ENCODE peak calls at places on chromosomes 16 and 17, in four cellular contexts. One of them, this sample, is unnamed. For H3K27me3 and H3K4me1, the result is how much of the 10 kb centered on the place peaks cover.

GRCh38 chr16:30437511-30438046 is 7.7 kb upstream of the DCTPP1 start:
- DNase-seq in DND-41: no peak
- DNase-seq in thoracic aorta: no peak
- DNase-seq in MM.1S: no peak
- DNase-seq in this sample: no peak

GRCh38 chr17:81251091-81251942 is 12.2 kb downstream of the NDUFAF8 start:
- DNase-seq in thoracic aorta: no peak
- DNase-seq in DND-41: no peak
- DNase-seq in MM.1S: no peak
- DNase-seq in this sample: peak

GRCh38 chr16:11201498-11202259 is 54.3 kb downstream of the SOCS1 start:
- DNase-seq in thoracic aorta: no peak
- DNase-seq in DND-41: no peak
- DNase-seq in MM.1S: no peak
- DNase-seq in this sample: peak

GRCh38 chr16:67917852-67918236 is 13.8 kb downstream of the CTRL start:
- DNase-seq in MM.1S: no peak
- DNase-seq in DND-41: no peak
- DNase-seq in thoracic aorta: no peak
- DNase-seq in this sample: no peak

GRCh38 chr16:1002399-1003161 is 21.0 kb downstream of the SOX8 start:
- DNase-seq in MM.1S: no peak
- DNase-seq in thoracic aorta: no peak
- DNase-seq in DND-41: no peak
- DNase-seq in this sample: peak

GRCh38 chr16:12958366-12958765 is 57.0 kb downstream of the SHISA9 start:
- DNase-seq in MM.1S: no peak
- DNase-seq in thoracic aorta: no peak
- DNase-seq in DND-41: no peak
- DNase-seq in this sample: no peak

GRCh38 chr17:78583091-78583490 is 5.9 kb upstream of the DNAH17 start:
- DNase-seq in DND-41: no peak
- DNase-seq in MM.1S: no peak
- DNase-seq in thoracic aorta: no peak
- DNase-seq in this sample: peak

GRCh38 chr17:3986270-3986938 is 22.2 kb upstream of the ATP2A3 start:
- DNase-seq in MM.1S: peak
- DNase-seq in DND-41: no peak
- DNase-seq in thoracic aorta: no peak
- DNase-seq in this sample: no peak

GRCh38 chr16:83675136-83675535 is 132.6 kb upstream of the HSBP1 start:
- DNase-seq in MM.1S: no peak
- DNase-seq in thoracic aorta: no peak
- DNase-seq in DND-41: no peak
- DNase-seq in this sample: no peak

GRCh38 chr17:68238488-68238887 is 9.4 kb upstream of the AMZ2 start:
- DNase-seq in MM.1S: peak
- DNase-seq in DND-41: peak
- DNase-seq in thoracic aorta: no peak
- DNase-seq in this sample: no peak

GRCh38 chr16:84833542-84834402 is 14.0 kb downstream of the CRISPLD2 start:
- DNase-seq in DND-41: no peak
- DNase-seq in MM.1S: no peak
- DNase-seq in thoracic aorta: no peak
- DNase-seq in this sample: no peak

GRCh38 chr16:17921357-17921978 is 415.1 kb downstream of the NPIPA8 start:
- DNase-seq in MM.1S: peak
- DNase-seq in DND-41: peak
- DNase-seq in thoracic aorta: no peak
- DNase-seq in this sample: peak

GRCh38 chr17:3037259-3037658 is 26.1 kb downstream of the OR1D5 start:
- DNase-seq in MM.1S: no peak
- DNase-seq in DND-41: no peak
- DNase-seq in thoracic aorta: no peak
- DNase-seq in this sample: no peak

GRCh38 chr16:84606081-84606875 is 11.6 kb downstream of the COTL1 start:
- DNase-seq in MM.1S: no peak
- DNase-seq in thoracic aorta: no peak
- DNase-seq in DND-41: no peak
- DNase-seq in this sample: peak

GRCh38 chr16:58001781-58002410 is 689 bp downstream of the USB1 start:
- DNase-seq in MM.1S: no peak
- DNase-seq in thoracic aorta: no peak
- DNase-seq in DND-41: no peak
- DNase-seq in this sample: no peak

GRCh38 chr17:9367186-9367585 is 208.4 kb downstream of the STX8 start:
- DNase-seq in DND-41: no peak
- DNase-seq in thoracic aorta: no peak
- DNase-seq in MM.1S: no peak
- DNase-seq in this sample: no peak

GRCh38 chr17:41340496-41340895 is 10.1 kb downstream of the KRT33A start:
- DNase-seq in DND-41: no peak
- DNase-seq in MM.1S: no peak
- DNase-seq in thoracic aorta: no peak
- DNase-seq in this sample: no peak

GRCh38 chr17:58319181-58320162 is 9.1 kb downstream of the TSPOAP1 start:
- DNase-seq in DND-41: no peak
- DNase-seq in MM.1S: no peak
- DNase-seq in thoracic aorta: no peak
- DNase-seq in this sample: no peak

GRCh38 chr17:18257747-18258355 is 687 bp downstream of the FLII start:
- DNase-seq in thoracic aorta: peak
- DNase-seq in MM.1S: peak
- DNase-seq in DND-41: peak
- DNase-seq in this sample: peak

GRCh38 chr16:23552171-23552570 is 5.0 kb downstream of the EARS2 start:
- DNase-seq in DND-41: no peak
- DNase-seq in thoracic aorta: no peak
- DNase-seq in MM.1S: no peak
- DNase-seq in this sample: no peak

GRCh38 chr16:89401641-89402445 is 88.5 kb downstream of the ANKRD11 start:
- DNase-seq in DND-41: no peak
- DNase-seq in MM.1S: no peak
- DNase-seq in thoracic aorta: no peak
- DNase-seq in this sample: no peak

GRCh38 chr17:39631403-39631802 is 4.7 kb downstream of the PPP1R1B start:
- DNase-seq in thoracic aorta: no peak
- DNase-seq in MM.1S: no peak
- DNase-seq in DND-41: no peak
- DNase-seq in this sample: peak

GRCh38 chr16:50771366-50771765 is 29.5 kb downstream of the CYLD start:
- DNase-seq in thoracic aorta: no peak
- DNase-seq in MM.1S: no peak
- DNase-seq in DND-41: no peak
- DNase-seq in this sample: no peak

GRCh38 chr16:83482545-83483162 is 325.1 kb upstream of the HSBP1 start:
- DNase-seq in MM.1S: no peak
- DNase-seq in DND-41: no peak
- DNase-seq in thoracic aorta: no peak
- DNase-seq in this sample: no peak

GRCh38 chr16:88337021-88337420 is 45.7 kb upstream of the ZNF469 start:
- DNase-seq in thoracic aorta: no peak
- DNase-seq in MM.1S: no peak
- DNase-seq in DND-41: peak
- DNase-seq in this sample: no peak

GRCh38 chr17:50638851-50639767 is 4.4 kb downstream of the ABCC3 start:
- DNase-seq in MM.1S: no peak
- DNase-seq in DND-41: no peak
- DNase-seq in thoracic aorta: peak
- DNase-seq in this sample: peak

GRCh38 chr16:48526058-48526957 is 83.7 kb downstream of the N4BP1 start:
- DNase-seq in MM.1S: peak
- DNase-seq in DND-41: no peak
- DNase-seq in thoracic aorta: no peak
- DNase-seq in this sample: peak

GRCh38 chr17:74759941-74760340 is 11.5 kb downstream of the NHERF1 start:
- DNase-seq in thoracic aorta: no peak
- DNase-seq in MM.1S: no peak
- DNase-seq in DND-41: no peak
- DNase-seq in this sample: peak

GRCh38 chr17:59487161-59487873 is 78.1 kb upstream of the DHX40 start:
- DNase-seq in DND-41: no peak
- DNase-seq in thoracic aorta: no peak
- DNase-seq in MM.1S: no peak
- DNase-seq in this sample: no peak

GRCh38 chr16:8552487-8553221 is 37.7 kb downstream of the TMEM114 start:
- DNase-seq in DND-41: no peak
- DNase-seq in thoracic aorta: no peak
- DNase-seq in MM.1S: no peak
- DNase-seq in this sample: no peak

GRCh38 chr17:78517421-78517820 is 59.8 kb downstream of the DNAH17 start:
- DNase-seq in MM.1S: no peak
- DNase-seq in DND-41: no peak
- DNase-seq in thoracic aorta: no peak
- DNase-seq in this sample: no peak

GRCh38 chr17:72502111-72502939 is 381.5 kb downstream of the SOX9 start:
- DNase-seq in DND-41: no peak
- DNase-seq in MM.1S: no peak
- DNase-seq in thoracic aorta: no peak
- DNase-seq in this sample: peak

GRCh38 chr16:89431158-89431584 is 59.2 kb downstream of the ANKRD11 start:
- DNase-seq in thoracic aorta: no peak
- DNase-seq in MM.1S: no peak
- DNase-seq in DND-41: no peak
- DNase-seq in this sample: peak

GRCh38 chr16:81997738-81998137 is 13.5 kb downstream of the SDR42E1 start:
- DNase-seq in MM.1S: no peak
- DNase-seq in DND-41: no peak
- DNase-seq in thoracic aorta: no peak
- DNase-seq in this sample: no peak

GRCh38 chr17:68195667-68196393 is 52.0 kb upstream of the AMZ2 start:
- DNase-seq in MM.1S: no peak
- DNase-seq in thoracic aorta: no peak
- DNase-seq in DND-41: no peak
- DNase-seq in this sample: no peak

GRCh38 chr16:21265104-21265825 is 12.8 kb downstream of the CRYM start:
- DNase-seq in MM.1S: no peak
- DNase-seq in DND-41: no peak
- DNase-seq in thoracic aorta: no peak
- DNase-seq in this sample: no peak

GRCh38 chr17:21358682-21359482 is 17.3 kb upstream of the KCNJ12 start:
- DNase-seq in thoracic aorta: no peak
- DNase-seq in DND-41: no peak
- DNase-seq in MM.1S: no peak
- DNase-seq in this sample: peak
- H3K27ac ChIP-seq in thoracic aorta: no peak
- H3K27ac ChIP-seq in DND-41: no peak
- H3K27ac ChIP-seq in MM.1S: no peak
- H3K27ac ChIP-seq in this sample: no peak

GRCh38 chr17:588519-588918 is 126.1 kb downstream of the VPS53 start:
- DNase-seq in MM.1S: no peak
- DNase-seq in thoracic aorta: no peak
- DNase-seq in DND-41: no peak
- DNase-seq in this sample: no peak
- H3K27me3 ChIP-seq in MM.1S: under half
- H3K27me3 ChIP-seq in thoracic aorta: under half
- H3K27me3 ChIP-seq in DND-41: under half
- H3K27me3 ChIP-seq in this sample: under half

GRCh38 chr17:21037117-21037803 is 5.6 kb downstream of the USP22 start:
- DNase-seq in MM.1S: no peak
- DNase-seq in DND-41: no peak
- DNase-seq in thoracic aorta: no peak
- DNase-seq in this sample: no peak
- H3K4me1 ChIP-seq in MM.1S: under half
- H3K4me1 ChIP-seq in DND-41: half or more
- H3K4me1 ChIP-seq in thoracic aorta: half or more
- H3K4me1 ChIP-seq in this sample: under half

DNA sequence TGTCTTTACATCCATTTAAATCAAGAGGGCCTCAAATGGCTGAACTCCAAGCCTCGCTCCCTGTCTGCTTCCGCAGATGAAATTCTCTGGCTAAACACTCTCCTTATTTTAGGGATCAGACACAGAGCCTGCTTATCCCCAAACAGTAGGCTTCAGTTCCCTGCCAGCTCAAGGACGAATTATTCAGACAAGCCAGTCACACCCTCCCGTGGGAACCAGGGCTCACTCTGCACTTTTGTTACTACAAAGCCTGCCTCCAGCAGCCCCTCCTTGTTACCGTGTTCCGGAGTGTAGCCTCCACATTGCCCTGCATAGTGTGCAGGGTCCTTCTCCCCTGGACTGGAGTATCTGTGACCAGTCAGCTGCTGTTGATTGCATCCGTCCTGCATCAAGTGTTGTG is 46.6 kb upstream of the LCMT1 start:
- DNase-seq in thoracic aorta: no peak
- DNase-seq in MM.1S: no peak
- DNase-seq in DND-41: no peak
- DNase-seq in this sample: no peak
- H3K27ac ChIP-seq in thoracic aorta: no peak
- H3K27ac ChIP-seq in MM.1S: no peak
- H3K27ac ChIP-seq in DND-41: no peak
- H3K27ac ChIP-seq in this sample: no peak

GRCh38 chr16:74249281-74249680 is 47.3 kb upstream of the PSMD7 start:
- DNase-seq in MM.1S: no peak
- DNase-seq in thoracic aorta: no peak
- DNase-seq in DND-41: no peak
- DNase-seq in this sample: no peak
- H3K27me3 ChIP-seq in MM.1S: under half
- H3K27me3 ChIP-seq in thoracic aorta: under half
- H3K27me3 ChIP-seq in DND-41: under half
- H3K27me3 ChIP-seq in this sample: under half

DNA sequence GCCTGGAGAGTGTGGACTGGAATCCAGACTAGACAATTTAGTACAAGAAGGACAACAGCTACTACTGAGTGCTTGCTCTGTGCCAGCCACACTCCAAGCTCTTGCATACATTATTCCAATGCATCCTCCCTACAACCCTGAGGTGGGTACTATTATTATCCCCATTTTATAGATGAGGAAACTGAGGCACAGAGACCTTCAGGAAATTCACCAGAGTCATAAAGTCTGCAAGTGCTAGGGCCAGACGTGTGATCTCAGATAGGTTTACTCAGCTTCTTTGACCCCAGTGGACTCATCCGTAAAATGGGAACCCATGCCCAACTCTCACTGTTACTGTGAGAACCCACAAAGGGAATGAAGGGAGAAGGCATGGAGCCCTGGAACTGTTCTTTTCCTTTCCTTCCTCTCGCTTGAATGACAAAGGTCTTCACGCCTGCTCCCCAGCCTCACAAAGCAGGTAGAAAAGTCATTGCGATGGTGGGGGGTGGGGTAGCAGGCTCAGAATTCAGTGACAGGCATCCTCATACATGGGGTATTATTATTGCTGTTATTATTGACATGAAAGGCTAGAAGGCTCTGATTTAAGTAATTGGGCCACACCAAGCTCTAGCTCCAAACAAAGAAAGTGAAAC is 160.0 kb downstream of the ZNF423 start:
- DNase-seq in MM.1S: no peak
- DNase-seq in thoracic aorta: no peak
- DNase-seq in DND-41: no peak
- DNase-seq in this sample: no peak
- H3K4me1 ChIP-seq in MM.1S: under half
- H3K4me1 ChIP-seq in thoracic aorta: under half
- H3K4me1 ChIP-seq in DND-41: under half
- H3K4me1 ChIP-seq in this sample: under half

This sample was measured in small intestine.